ENCODE peak calls at places on chromosomes 3 and 15, in seven cellular contexts. I is heart left ventricle, H is cardiac muscle cell, E is psoas muscle, Y is IMR-90, U is A549, M is neural progenitor cell. R is an unnamed sample.

GRCh38 chr3:32285910-32286309 is 47.4 kb downstream of the CMTM8 start:
- DNase-seq in I (no peak), H (peak; percentile 12), E (no peak), Y (no peak), U (no peak), M (no peak), R (no peak)

GRCh38 chr3:48521635-48522034 is 17.7 kb upstream of the SHISA5 start:
- DNase-seq in I (no peak), H (no peak), E (no peak), Y (no peak), U (no peak), M (no peak), R (no peak)

GRCh38 chr15:39888809-39889208 is 31.3 kb downstream of the GPR176 start:
- DNase-seq in I (no peak), H (no peak), E (no peak), Y (no peak), U (no peak), M (no peak), R (no peak)

GRCh38 chr15:89776274-89777072 is at the start of gene MESP2:
- DNase-seq in I (peak; percentile 93), H (peak; percentile 89), E (peak; percentile 92), Y (peak; percentile 65), U (peak; percentile 90), M (peak; percentile 96), R (peak; percentile 81)

GRCh38 chr3:119924111-119925094 is 142.5 kb downstream of the NR1I2 start:
- DNase-seq in I (no peak), H (no peak), E (no peak), Y (no peak), U (no peak), M (no peak), R (no peak)

GRCh38 chr15:68230157-68231100 is 901 bp upstream of the CLN6 start:
- DNase-seq in I (no peak), H (no peak), E (no peak), Y (peak; percentile 10), U (no peak), M (no peak), R (no peak)

GRCh38 chr15:41832875-41833274 is 5.0 kb downstream of the JMJD7 start:
- DNase-seq in I (no peak), H (no peak), E (no peak), Y (no peak), U (no peak), M (no peak), R (no peak)

GRCh38 chr3:182399978-182400737 is 393.1 kb upstream of the ATP11B start:
- DNase-seq in I (no peak), H (no peak), E (no peak), Y (no peak), U (no peak), M (no peak), R (no peak)

GRCh38 chr15:55741592-55742497 is 1.1 kb downstream of the PRTG start:
- DNase-seq in I (no peak), H (peak; percentile 10), E (peak; percentile 59), Y (no peak), U (peak; percentile 37), M (peak; percentile 70), R (peak; percentile 57)

GRCh38 chr3:58521002-58521670 is 15.9 kb downstream of the ACOX2 start:
- DNase-seq in I (no peak), H (no peak), E (no peak), Y (no peak), U (no peak), M (peak; percentile 57), R (no peak)

GRCh38 chr15:81097893-81098280 is 36.2 kb upstream of the CFAP161 start:
- DNase-seq in I (peak; percentile 59), H (peak; percentile 26), E (peak; percentile 62), Y (no peak), U (no peak), M (no peak), R (no peak)

GRCh38 chr15:59846100-59846499 is 157.0 kb upstream of the BNIP2 start:
- DNase-seq in I (no peak), H (no peak), E (no peak), Y (no peak), U (no peak), M (no peak), R (no peak)

GRCh38 chr3:16300881-16301359 is 35.9 kb downstream of the OXNAD1 start:
- DNase-seq in I (no peak), H (no peak), E (no peak), Y (no peak), U (no peak), M (no peak), R (no peak)

GRCh38 chr3:24591661-24592555 is 97.3 kb upstream of the THRB start:
- DNase-seq in I (no peak), H (no peak), E (no peak), Y (no peak), U (peak; percentile 53), M (no peak), R (no peak)

GRCh38 chr3:171134170-171134569 is 107.7 kb upstream of the SLC2A2 start:
- DNase-seq in I (no peak), H (no peak), E (no peak), Y (no peak), U (no peak), M (no peak), R (no peak)

GRCh38 chr3:149494022-149494758 is 19.7 kb downstream of the TM4SF4 start:
- DNase-seq in I (peak; percentile 62), H (peak; percentile 86), E (no peak), Y (peak; percentile 76), U (peak; percentile 76), M (peak; percentile 85), R (peak; percentile 71)

GRCh38 chr3:43748179-43748578 is 57.4 kb downstream of the ABHD5 start:
- DNase-seq in I (no peak), H (no peak), E (no peak), Y (peak; percentile 62), U (peak; percentile 41), M (no peak), R (no peak)

GRCh38 chr3:30318110-30318509 is 288.3 kb upstream of the TGFBR2 start:
- DNase-seq in I (no peak), H (no peak), E (no peak), Y (no peak), U (no peak), M (no peak), R (no peak)

GRCh38 chr3:117019082-117019713 is 309.6 kb downstream of the TUSC7 start:
- DNase-seq in I (no peak), H (peak; percentile 78), E (no peak), Y (peak; percentile 76), U (peak; percentile 66), M (peak; percentile 87), R (peak; percentile 30)

GRCh38 chr3:194986208-194987043 is 284.5 kb downstream of the XXYLT1 start:
- DNase-seq in I (no peak), H (no peak), E (no peak), Y (no peak), U (no peak), M (no peak), R (no peak)

GRCh38 chr3:186746008-186746407 is 28.8 kb downstream of the KNG1 start:
- DNase-seq in I (no peak), H (peak; percentile 90), E (no peak), Y (peak; percentile 67), U (peak; percentile 95), M (peak; percentile 10), R (no peak)

GRCh38 chr3:197953881-197954280 is 3.9 kb downstream of the RPL35A start:
- DNase-seq in I (no peak), H (peak; percentile 78), E (no peak), Y (peak; percentile 25), U (no peak), M (no peak), R (no peak)

GRCh38 chr3:163261056-163261455 is 1764.4 kb downstream of the OTOL1 start:
- DNase-seq in I (no peak), H (no peak), E (no peak), Y (no peak), U (no peak), M (no peak), R (no peak)

GRCh38 chr15:92667291-92667904 is 11.8 kb upstream of the FAM174B start:
- DNase-seq in I (no peak), H (peak; percentile 24), E (no peak), Y (no peak), U (peak; percentile 79), M (no peak), R (peak; percentile 61)

GRCh38 chr15:92637621-92638020 is 18.0 kb downstream of the FAM174B start:
- DNase-seq in I (no peak), H (no peak), E (no peak), Y (no peak), U (no peak), M (no peak), R (peak; percentile 47)

GRCh38 chr15:70625438-70625837 is 137.9 kb downstream of the UACA start:
- DNase-seq in I (no peak), H (no peak), E (no peak), Y (no peak), U (no peak), M (no peak), R (no peak)

GRCh38 chr15:38768970-38769369 is 204.4 kb upstream of the RASGRP1 start:
- DNase-seq in I (no peak), H (peak; percentile 64), E (no peak), Y (peak; percentile 34), U (peak; percentile 14), M (peak; percentile 55), R (peak; percentile 40)

GRCh38 chr3:63914312-63914711 is 2.1 kb upstream of the SCAANT1 start:
- DNase-seq in I (no peak), H (peak; percentile 78), E (no peak), Y (peak; percentile 30), U (no peak), M (no peak), R (peak; percentile 52)
- TF ChIP-seq CTCF in I (no peak), H (peak; percentile 8), E (no peak), Y (no peak), U (no peak), M (no peak), R (no peak)

DNA sequence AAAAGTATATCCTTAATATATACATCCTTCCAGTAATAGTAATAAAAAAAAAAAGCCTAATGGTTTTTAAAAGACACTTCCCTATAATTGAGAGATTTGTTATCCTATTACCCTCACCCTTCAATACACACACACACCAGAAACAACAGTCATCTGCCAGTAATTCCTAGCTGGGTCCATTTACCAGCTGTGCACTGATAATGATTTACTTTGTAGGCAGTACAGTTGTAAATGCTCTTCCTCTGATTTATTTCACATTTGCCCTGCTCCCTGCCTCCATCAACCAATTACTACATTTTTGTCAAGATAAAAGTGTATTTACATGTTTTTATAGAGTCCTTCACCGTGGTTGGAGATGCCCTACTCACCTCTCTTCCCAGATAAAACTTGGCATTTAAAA is 12.4 kb downstream of the TPM1 start:
- DNase-seq in I (no peak), H (no peak), E (no peak), Y (no peak), U (peak; percentile 52), M (no peak), R (no peak)
- H3K4me1 ChIP-seq in I (peaks cover 59% of the 10 kb centered on the region), H (peaks cover 68% of the 10 kb centered on the region), E (peaks cover 74% of the 10 kb centered on the region), Y (peaks cover 29% of the 10 kb centered on the region), U (peaks cover 98% of the 10 kb centered on the region), M (peaks cover 18% of the 10 kb centered on the region), R (peaks cover 24% of the 10 kb centered on the region)

GRCh38 chr3:189822726-189823125 is 191.5 kb downstream of the TP63 start:
- DNase-seq in I (no peak), H (no peak), E (no peak), Y (no peak), U (no peak), M (no peak), R (no peak)
- TF ChIP-seq CTCF in I (no peak), H (no peak), E (no peak), Y (no peak), U (no peak), M (peak; percentile 13), R (no peak)

DNA sequence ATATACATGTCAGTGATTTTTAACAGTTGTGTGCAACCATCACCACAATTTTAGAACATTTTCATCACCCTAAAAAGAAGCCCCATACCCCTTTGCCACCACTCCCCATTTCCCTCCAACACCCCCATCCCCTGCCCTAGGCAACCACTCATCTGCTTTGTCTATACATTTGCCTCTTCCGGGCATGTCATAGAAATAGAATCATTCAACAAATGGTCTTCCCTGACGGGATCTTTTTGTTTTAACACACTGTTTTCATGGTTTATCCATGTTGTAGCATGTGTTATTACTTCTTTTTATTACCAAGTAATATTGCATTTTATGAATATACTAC is 4.0 kb downstream of the VILL start:
- DNase-seq in I (no peak), H (no peak), E (no peak), Y (no peak), U (no peak), M (no peak), R (no peak)
- H3K4me1 ChIP-seq in I (peaks cover 5% of the 10 kb centered on the region), H (no peaks in the 10 kb centered on the region), E (peaks cover 4% of the 10 kb centered on the region), Y (peaks cover 12% of the 10 kb centered on the region), U (peaks cover 11% of the 10 kb centered on the region), M (no peaks in the 10 kb centered on the region), R (peaks cover 8% of the 10 kb centered on the region)